ENCODE peak calls at places on chromosomes 3 and 15, in ten cellular contexts. Q is pancreas; I is effector memory CD4-positive, alpha-beta T cell; W is A549; F is HFF-Myc; L is adrenal gland; U is neural progenitor cell; Z is NT2/D1; N is skeletal muscle cell; K is ovary. E is an unnamed sample.

GRCh38 chr15:40106203-40107161 is 2.2 kb downstream of the BMF start:
- DNase-seq in Q (peak), I (no peak), W (peak), F (no peak), L (peak), U (peak), Z (peak), N (no peak), K (peak), E (peak)

GRCh38 chr3:196987022-196987421 is 18.4 kb upstream of the PIGZ start:
- DNase-seq in Q (no peak), I (no peak), W (no peak), F (no peak), L (no peak), U (no peak), Z (no peak), N (no peak), K (no peak), E (no peak)

GRCh38 chr3:49869525-49870126 is at the start of gene CAMKV:
- DNase-seq in Q (peak), I (no peak), W (no peak), F (no peak), L (no peak), U (peak), Z (no peak), N (no peak), K (no peak), E (peak)

GRCh38 chr3:71083726-71084131 is 499.8 kb downstream of the FOXP1 start:
- DNase-seq in Q (no peak), I (no peak), W (no peak), F (no peak), L (no peak), U (no peak), Z (no peak), N (no peak), K (no peak), E (no peak)

GRCh38 chr3:123218990-123219389 is 17.2 kb downstream of the SEC22A start:
- DNase-seq in Q (no peak), I (no peak), W (no peak), F (no peak), L (no peak), U (no peak), Z (no peak), N (no peak), K (no peak), E (no peak)

GRCh38 chr3:191328383-191328962 is 721 bp upstream of the CCDC50 start:
- DNase-seq in Q (no peak), I (no peak), W (no peak), F (no peak), L (no peak), U (no peak), Z (no peak), N (no peak), K (no peak), E (peak)

GRCh38 chr15:82847703-82848102 is 38.3 kb downstream of the WHAMM start:
- DNase-seq in Q (no peak), I (no peak), W (no peak), F (no peak), L (no peak), U (no peak), Z (no peak), N (no peak), K (no peak), E (no peak)

GRCh38 chr3:43879166-43879565 is 188.4 kb downstream of the ABHD5 start:
- DNase-seq in Q (no peak), I (no peak), W (peak), F (no peak), L (no peak), U (peak), Z (peak), N (no peak), K (no peak), E (peak)

GRCh38 chr15:94972314-94972713 is 741.0 kb downstream of the MCTP2 start:
- DNase-seq in Q (no peak), I (no peak), W (no peak), F (no peak), L (no peak), U (peak), Z (peak), N (no peak), K (no peak), E (peak)

GRCh38 chr3:127693336-127693843 is 20.6 kb downstream of the ABTB1 start:
- DNase-seq in Q (peak), I (no peak), W (no peak), F (no peak), L (no peak), U (no peak), Z (no peak), N (no peak), K (no peak), E (no peak)

GRCh38 chr3:68256635-68257034 is 602.2 kb upstream of the SUCLG2 start:
- DNase-seq in Q (no peak), I (no peak), W (no peak), F (no peak), L (peak), U (peak), Z (no peak), N (no peak), K (no peak), E (peak)

GRCh38 chr3:20073068-20073467 is 32.8 kb downstream of the KAT2B start:
- DNase-seq in Q (no peak), I (no peak), W (no peak), F (no peak), L (no peak), U (no peak), Z (no peak), N (no peak), K (no peak), E (no peak)

GRCh38 chr3:111636506-111636905 is 41.4 kb upstream of the ZBED2 start:
- DNase-seq in Q (no peak), I (no peak), W (no peak), F (no peak), L (no peak), U (peak), Z (no peak), N (no peak), K (no peak), E (peak)

GRCh38 chr3:64174328-64174727 is 50.9 kb downstream of the PRICKLE2 start:
- DNase-seq in Q (no peak), I (no peak), W (no peak), F (no peak), L (no peak), U (no peak), Z (no peak), N (no peak), K (no peak), E (no peak)

GRCh38 chr15:34986326-34987181 is 1.5 kb downstream of the ZNF770 start:
- DNase-seq in Q (no peak), I (no peak), W (no peak), F (no peak), L (no peak), U (no peak), Z (no peak), N (no peak), K (no peak), E (no peak)

GRCh38 chr15:52800852-52801747 is 11.0 kb upstream of the ONECUT1 start:
- DNase-seq in Q (no peak), I (no peak), W (no peak), F (no peak), L (no peak), U (no peak), Z (no peak), N (no peak), K (no peak), E (no peak)

GRCh38 chr3:64417816-64418215 is 192.6 kb upstream of the PRICKLE2 start:
- DNase-seq in Q (no peak), I (no peak), W (no peak), F (no peak), L (peak), U (peak), Z (peak), N (no peak), K (no peak), E (peak)

GRCh38 chr15:29571728-29572454 is 250.4 kb downstream of the TJP1 start:
- DNase-seq in Q (no peak), I (no peak), W (peak), F (no peak), L (peak), U (peak), Z (no peak), N (no peak), K (no peak), E (no peak)

GRCh38 chr15:40340038-40340739 is 550 bp downstream of the CCDC9B start:
- DNase-seq in Q (no peak), I (no peak), W (no peak), F (no peak), L (peak), U (no peak), Z (no peak), N (no peak), K (peak), E (no peak)

GRCh38 chr3:108507887-108508286 is 2.5 kb downstream of the MYH15 start:
- DNase-seq in Q (no peak), I (no peak), W (no peak), F (no peak), L (no peak), U (no peak), Z (no peak), N (no peak), K (no peak), E (no peak)

GRCh38 chr3:48694610-48695051 is 8.9 kb upstream of the NCKIPSD start:
- DNase-seq in Q (no peak), I (no peak), W (no peak), F (peak), L (peak), U (no peak), Z (no peak), N (peak), K (peak), E (no peak)
- H3K4me3 ChIP-seq in Q (no peak), I (no peak), W (no peak), F (peak), L (no peak), U (no peak), Z (peak), N (peak), K (peak), E (no peak)

GRCh38 chr15:54854667-54855066 is 342.1 kb downstream of the RSL24D1 start:
- DNase-seq in Q (no peak), I (no peak), W (no peak), F (no peak), L (no peak), U (no peak), Z (no peak), N (no peak), K (no peak), E (no peak)

GRCh38 chr15:54859982-54860381 is 336.8 kb downstream of the RSL24D1 start:
- DNase-seq in Q (no peak), I (no peak), W (no peak), F (no peak), L (no peak), U (no peak), Z (no peak), N (no peak), K (no peak), E (no peak)
- H3K4me3 ChIP-seq in Q (no peak), I (no peak), W (no peak), F (no peak), L (no peak), U (no peak), Z (no peak), N (no peak), K (no peak), E (no peak)

GRCh38 chr15:73942751-73943270 is 16.5 kb downstream of the LOXL1 start:
- DNase-seq in Q (no peak), I (no peak), W (no peak), F (no peak), L (no peak), U (no peak), Z (no peak), N (no peak), K (no peak), E (no peak)

GRCh38 chr15:73940061-73940981 is 14.1 kb downstream of the LOXL1 start:
- DNase-seq in Q (no peak), I (no peak), W (no peak), F (no peak), L (no peak), U (no peak), Z (no peak), N (no peak), K (no peak), E (no peak)

GRCh38 chr15:73941449-73941848 is 15.2 kb downstream of the LOXL1 start:
- DNase-seq in Q (no peak), I (no peak), W (no peak), F (no peak), L (no peak), U (no peak), Z (no peak), N (no peak), K (no peak), E (no peak)

GRCh38 chr15:73941044-73941443 is 14.8 kb downstream of the LOXL1 start:
- DNase-seq in Q (no peak), I (no peak), W (no peak), F (no peak), L (no peak), U (no peak), Z (no peak), N (peak), K (no peak), E (no peak)

GRCh38 chr15:73941871-73942635 is 15.8 kb downstream of the LOXL1 start:
- DNase-seq in Q (no peak), I (no peak), W (no peak), F (no peak), L (no peak), U (no peak), Z (no peak), N (no peak), K (no peak), E (no peak)
- H3K4me3 ChIP-seq in Q (no peak), I (no peak), W (no peak), F (no peak), L (no peak), U (no peak), Z (no peak), N (no peak), K (no peak), E (no peak)

GRCh38 chr15:96344120-96344705 is 13.7 kb downstream of the NR2F2 start:
- DNase-seq in Q (no peak), I (no peak), W (no peak), F (no peak), L (no peak), U (peak), Z (no peak), N (no peak), K (peak), E (no peak)

GRCh38 chr15:96344706-96345559 is 14.4 kb downstream of the NR2F2 start:
- DNase-seq in Q (no peak), I (no peak), W (no peak), F (no peak), L (no peak), U (peak), Z (no peak), N (no peak), K (peak), E (peak)

GRCh38 chr15:96347181-96348111 is 16.9 kb downstream of the NR2F2 start:
- DNase-seq in Q (no peak), I (no peak), W (no peak), F (no peak), L (no peak), U (peak), Z (no peak), N (no peak), K (peak), E (peak)

GRCh38 chr15:96346409-96346808 is 15.9 kb downstream of the NR2F2 start:
- DNase-seq in Q (no peak), I (no peak), W (no peak), F (no peak), L (no peak), U (no peak), Z (no peak), N (no peak), K (no peak), E (no peak)

GRCh38 chr15:96345560-96346389 is 15.3 kb downstream of the NR2F2 start:
- DNase-seq in Q (no peak), I (no peak), W (peak), F (no peak), L (peak), U (peak), Z (no peak), N (no peak), K (peak), E (peak)
- H3K4me3 ChIP-seq in Q (peak), I (no peak), W (peak), F (peak), L (no peak), U (peak), Z (peak), N (peak), K (peak), E (peak)

GRCh38 chr15:59492389-59493377 is 54.7 kb downstream of the FAM81A start:
- DNase-seq in Q (peak), I (peak), W (peak), F (peak), L (peak), U (peak), Z (peak), N (peak), K (peak), E (peak)
- H3K4me3 ChIP-seq in Q (no peak), I (no peak), W (no peak), F (no peak), L (no peak), U (no peak), Z (no peak), N (no peak), K (no peak), E (no peak)